ENCODE peak calls at places on chromosome 17, in four cellular contexts. One of them, this sample, is unnamed.
A peak's percentile ranks its signal among the peaks of the same experiment; 100 is the strongest.

GRCh38 chr17:40371261-40371929 is 6.9 kb upstream of the GJD3 start:
- DNase-seq in T follicular helper cell: no peak
- DNase-seq in tibial nerve: no peak
- DNase-seq in upper lobe of right lung: peak; percentile 37
- DNase-seq in this sample: no peak

GRCh38 chr17:27345141-27345904 is 51.4 kb downstream of the WSB1 start:
- DNase-seq in T follicular helper cell: no peak
- DNase-seq in tibial nerve: no peak
- DNase-seq in upper lobe of right lung: no peak
- DNase-seq in this sample: no peak

GRCh38 chr17:39174907-39175694 is 9.1 kb upstream of the ARL5C start:
- DNase-seq in T follicular helper cell: peak; percentile 67
- DNase-seq in tibial nerve: peak; percentile 59
- DNase-seq in upper lobe of right lung: peak; percentile 81
- DNase-seq in this sample: peak; percentile 79

GRCh38 chr17:72344613-72345012 is 223.8 kb downstream of the SOX9 start:
- DNase-seq in T follicular helper cell: no peak
- DNase-seq in tibial nerve: no peak
- DNase-seq in upper lobe of right lung: no peak
- DNase-seq in this sample: no peak

GRCh38 chr17:64655704-64656103 is 6.4 kb downstream of the SMURF2 start:
- DNase-seq in T follicular helper cell: no peak
- DNase-seq in tibial nerve: no peak
- DNase-seq in upper lobe of right lung: no peak
- DNase-seq in this sample: no peak

GRCh38 chr17:59331929-59332889 is 754 bp downstream of the YPEL2 start:
- DNase-seq in T follicular helper cell: no peak
- DNase-seq in tibial nerve: no peak
- DNase-seq in upper lobe of right lung: peak; percentile 83
- DNase-seq in this sample: peak; percentile 13

GRCh38 chr17:50264263-50265113 is 9.8 kb upstream of the TMEM92 start:
- DNase-seq in T follicular helper cell: no peak
- DNase-seq in tibial nerve: no peak
- DNase-seq in upper lobe of right lung: peak; percentile 67
- DNase-seq in this sample: no peak

GRCh38 chr17:62668091-62668804 is 40.8 kb downstream of the MRC2 start:
- DNase-seq in T follicular helper cell: no peak
- DNase-seq in tibial nerve: no peak
- DNase-seq in upper lobe of right lung: peak; percentile 35
- DNase-seq in this sample: no peak

GRCh38 chr17:27352481-27353460 is 58.9 kb downstream of the WSB1 start:
- DNase-seq in T follicular helper cell: no peak
- DNase-seq in tibial nerve: no peak
- DNase-seq in upper lobe of right lung: no peak
- DNase-seq in this sample: no peak

GRCh38 chr17:42484304-42484703 is 25.6 kb downstream of the ATP6V0A1 start:
- DNase-seq in T follicular helper cell: peak; percentile 48
- DNase-seq in tibial nerve: no peak
- DNase-seq in upper lobe of right lung: no peak
- DNase-seq in this sample: peak; percentile 67

GRCh38 chr17:77419547-77420475 is 279.0 kb downstream of the SEC14L1 start:
- DNase-seq in T follicular helper cell: no peak
- DNase-seq in tibial nerve: no peak
- DNase-seq in upper lobe of right lung: no peak
- DNase-seq in this sample: no peak

GRCh38 chr17:79809530-79810137 is 12.8 kb upstream of the CBX8 start:
- DNase-seq in T follicular helper cell: no peak
- DNase-seq in tibial nerve: no peak
- DNase-seq in upper lobe of right lung: no peak
- DNase-seq in this sample: no peak

GRCh38 chr17:80095038-80095843 is 6.1 kb upstream of the GAA start:
- DNase-seq in T follicular helper cell: no peak
- DNase-seq in tibial nerve: no peak
- DNase-seq in upper lobe of right lung: no peak
- DNase-seq in this sample: no peak

GRCh38 chr17:43790311-43790940 is 10.2 kb downstream of the CFAP97D1 start:
- DNase-seq in T follicular helper cell: no peak
- DNase-seq in tibial nerve: no peak
- DNase-seq in upper lobe of right lung: no peak
- DNase-seq in this sample: no peak

GRCh38 chr17:68544111-68544510 is 31.9 kb downstream of the PRKAR1A start:
- DNase-seq in T follicular helper cell: no peak
- DNase-seq in tibial nerve: no peak
- DNase-seq in upper lobe of right lung: no peak
- DNase-seq in this sample: no peak

GRCh38 chr17:39755550-39756375 is 18.0 kb downstream of the GRB7 start:
- DNase-seq in T follicular helper cell: peak; percentile 54
- DNase-seq in tibial nerve: no peak
- DNase-seq in upper lobe of right lung: no peak
- DNase-seq in this sample: peak; percentile 51

GRCh38 chr17:56231693-56232092 is 78.4 kb downstream of the ANKFN1 start:
- DNase-seq in T follicular helper cell: no peak
- DNase-seq in tibial nerve: no peak
- DNase-seq in upper lobe of right lung: no peak
- DNase-seq in this sample: no peak

GRCh38 chr17:48500435-48501426 is 30.1 kb downstream of the HOXB1 start:
- DNase-seq in T follicular helper cell: no peak
- DNase-seq in tibial nerve: no peak
- DNase-seq in upper lobe of right lung: no peak
- DNase-seq in this sample: no peak

GRCh38 chr17:82272495-82273326 is 789 bp downstream of the CSNK1D start:
- DNase-seq in T follicular helper cell: no peak
- DNase-seq in tibial nerve: no peak
- DNase-seq in upper lobe of right lung: peak; percentile 81
- DNase-seq in this sample: peak; percentile 20

GRCh38 chr17:68892658-68893057 is 62.5 kb downstream of the ABCA8 start:
- DNase-seq in T follicular helper cell: no peak
- DNase-seq in tibial nerve: no peak
- DNase-seq in upper lobe of right lung: no peak
- DNase-seq in this sample: no peak

GRCh38 chr17:68433911-68434503 is 23.3 kb downstream of the WIPI1 start:
- DNase-seq in T follicular helper cell: no peak
- DNase-seq in tibial nerve: no peak
- DNase-seq in upper lobe of right lung: no peak
- DNase-seq in this sample: no peak

GRCh38 chr17:352421-353212 is at the start of gene RPH3AL:
- DNase-seq in T follicular helper cell: no peak
- DNase-seq in tibial nerve: no peak
- DNase-seq in upper lobe of right lung: peak; percentile 89
- DNase-seq in this sample: no peak

GRCh38 chr17:17682737-17683675 is 1.7 kb downstream of the RAI1 start:
- DNase-seq in T follicular helper cell: peak; percentile 63
- DNase-seq in tibial nerve: no peak
- DNase-seq in upper lobe of right lung: peak; percentile 88
- DNase-seq in this sample: peak; percentile 61

GRCh38 chr17:18955009-18955408 is 3.0 kb downstream of the SLC5A10 start:
- DNase-seq in T follicular helper cell: no peak
- DNase-seq in tibial nerve: no peak
- DNase-seq in upper lobe of right lung: no peak
- DNase-seq in this sample: no peak

GRCh38 chr17:76707985-76708807 is 2.6 kb downstream of the MXRA7 start:
- DNase-seq in T follicular helper cell: no peak
- DNase-seq in tibial nerve: no peak
- DNase-seq in upper lobe of right lung: no peak
- DNase-seq in this sample: no peak

GRCh38 chr17:59829217-59830006 is 63.3 kb downstream of the TUBD1 start:
- DNase-seq in T follicular helper cell: no peak
- DNase-seq in tibial nerve: no peak
- DNase-seq in upper lobe of right lung: no peak
- DNase-seq in this sample: no peak

GRCh38 chr17:64741924-64742670 is 80.0 kb upstream of the SMURF2 start:
- DNase-seq in T follicular helper cell: no peak
- DNase-seq in tibial nerve: peak; percentile 44
- DNase-seq in upper lobe of right lung: no peak
- DNase-seq in this sample: no peak

GRCh38 chr17:58679263-58680037 is 12.4 kb downstream of the TEX14 start:
- DNase-seq in T follicular helper cell: no peak
- DNase-seq in tibial nerve: no peak
- DNase-seq in upper lobe of right lung: no peak
- DNase-seq in this sample: no peak